ENCODE peak calls at places on chromosome 4, in six cellular contexts. K is Panc1; S is HFF-Myc; R is CD4-positive, alpha-beta memory T cell; G is PC-9; X is mammary epithelial cell. P is an unnamed sample.

GRCh38 chr4:82785248-82786003 is 13.2 kb downstream of the SCD5 start:
- DNase-seq in K (no peak), S (peak; percentile 74), R (no peak), G (peak; percentile 53), X (peak; percentile 91), P (no peak)

GRCh38 chr4:4249876-4250275 is 1.9 kb upstream of the TMEM128 start:
- DNase-seq in K (no peak), S (no peak), R (no peak), G (no peak), X (no peak), P (no peak)

GRCh38 chr4:16437836-16438235 is 211.6 kb upstream of the TAPT1 start:
- DNase-seq in K (no peak), S (no peak), R (no peak), G (no peak), X (no peak), P (no peak)

GRCh38 chr4:168674077-168674747 is 177.4 kb downstream of the PALLD start:
- DNase-seq in K (no peak), S (no peak), R (no peak), G (no peak), X (no peak), P (no peak)

GRCh38 chr4:10283761-10284160 is 167.2 kb upstream of the WDR1 start:
- DNase-seq in K (no peak), S (no peak), R (no peak), G (no peak), X (peak; percentile 95), P (no peak)

GRCh38 chr4:186037692-186038658 is 31.0 kb upstream of the TLR3 start:
- DNase-seq in K (peak; percentile 51), S (peak; percentile 39), R (peak; percentile 6), G (peak; percentile 40), X (peak; percentile 48), P (no peak)

GRCh38 chr4:3293410-3294391 is 880 bp downstream of the RGS12 start:
- DNase-seq in K (no peak), S (no peak), R (no peak), G (no peak), X (no peak), P (no peak)

GRCh38 chr4:10861036-10861435 is 176.5 kb upstream of the CLNK start:
- DNase-seq in K (no peak), S (no peak), R (no peak), G (no peak), X (no peak), P (no peak)

GRCh38 chr4:186789671-186790070 is 66.0 kb upstream of the FAT1 start:
- DNase-seq in K (no peak), S (no peak), R (no peak), G (no peak), X (no peak), P (no peak)

GRCh38 chr4:152626790-152627189 is 53.0 kb downstream of the TMEM154 start:
- DNase-seq in K (no peak), S (no peak), R (no peak), G (no peak), X (no peak), P (no peak)

GRCh38 chr4:3085948-3086670 is 11.6 kb downstream of the HTT start:
- DNase-seq in K (no peak), S (no peak), R (no peak), G (no peak), X (no peak), P (no peak)

GRCh38 chr4:39526283-39526682 is 956 bp downstream of the UGDH start:
- DNase-seq in K (no peak), S (no peak), R (no peak), G (no peak), X (no peak), P (no peak)

GRCh38 chr4:3225946-3226345 is 23.0 kb upstream of the MSANTD1 start:
- DNase-seq in K (no peak), S (no peak), R (no peak), G (no peak), X (no peak), P (no peak)

GRCh38 chr4:146633471-146633800 is 5.3 kb upstream of the POU4F2 start:
- DNase-seq in K (no peak), S (no peak), R (no peak), G (no peak), X (no peak), P (no peak)

GRCh38 chr4:95910749-95911148 is 70.9 kb downstream of the PDHA2 start:
- DNase-seq in K (no peak), S (no peak), R (no peak), G (no peak), X (no peak), P (no peak)

GRCh38 chr4:91963489-91963888 is 340.3 kb upstream of the GRID2 start:
- DNase-seq in K (no peak), S (no peak), R (no peak), G (no peak), X (peak; percentile 23), P (no peak)

GRCh38 chr4:139921551-139922184 is 232.3 kb downstream of the MAML3 start:
- DNase-seq in K (no peak), S (no peak), R (no peak), G (no peak), X (no peak), P (no peak)

GRCh38 chr4:94577136-94577535 is 125.4 kb downstream of the PDLIM5 start:
- DNase-seq in K (no peak), S (no peak), R (no peak), G (no peak), X (no peak), P (no peak)

GRCh38 chr4:110032603-110033002 is 119.9 kb downstream of the EGF start:
- DNase-seq in K (no peak), S (no peak), R (no peak), G (no peak), X (no peak), P (no peak)
- H3K4me3 ChIP-seq in K (no peak overlapping the region), S (no peak overlapping the region), R (no peak overlapping the region), G (no peak overlapping the region), X (no peak overlapping the region), P (no peak overlapping the region)

GRCh38 chr4:930827-931193 is 1.3 kb downstream of the GAK start:
- DNase-seq in K (no peak), S (no peak), R (no peak), G (no peak), X (no peak), P (no peak)
- H3K4me3 ChIP-seq in K (peak overlapping the region; percentile 90), S (peak overlapping the region; percentile 96), R (peak overlapping the region; percentile 94), G (peak overlapping the region; percentile 96), X (peak overlapping the region; percentile 98), P (no peak overlapping the region)

GRCh38 chr4:46387956-46388355 is 2.0 kb downstream of the GABRA2 start:
- DNase-seq in K (no peak), S (no peak), R (no peak), G (no peak), X (no peak), P (no peak)

GRCh38 chr4:46389301-46389761 is 597 bp downstream of the GABRA2 start:
- DNase-seq in K (no peak), S (no peak), R (no peak), G (no peak), X (peak; percentile 30), P (no peak)

GRCh38 chr4:46386570-46386969 is 3.4 kb downstream of the GABRA2 start:
- DNase-seq in K (no peak), S (no peak), R (no peak), G (no peak), X (no peak), P (no peak)

GRCh38 chr4:46390353-46391058 is 578 bp upstream of the GABRA2 start:
- DNase-seq in K (no peak), S (no peak), R (no peak), G (no peak), X (no peak), P (no peak)

DNA sequence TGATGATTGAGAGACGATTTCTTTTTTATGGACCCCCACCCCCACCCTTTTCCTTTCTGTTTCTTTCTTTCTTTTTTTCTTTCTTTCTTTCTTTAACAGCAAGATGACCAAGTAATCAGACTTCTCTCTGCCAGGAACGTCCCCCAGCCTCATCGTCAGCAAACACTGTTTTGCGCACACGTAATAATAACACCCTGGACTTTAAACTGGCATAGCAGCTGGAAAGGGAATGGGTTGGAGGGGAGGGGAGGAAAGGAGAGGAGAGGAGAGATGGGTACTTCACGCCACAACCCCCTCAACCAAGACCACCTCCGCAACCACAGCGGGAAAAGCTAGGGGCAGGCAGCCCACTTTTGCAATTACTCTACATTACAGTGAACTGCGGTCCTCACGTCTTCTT is 1.1 kb downstream of the GABRA2 start:
- DNase-seq in K (no peak), S (no peak), R (no peak), G (no peak), X (no peak), P (no peak)
- H3K4me3 ChIP-seq in K (no peak overlapping the region), S (no peak overlapping the region), R (no peak overlapping the region), G (no peak overlapping the region), X (no peak overlapping the region), P (no peak overlapping the region)

GRCh38 chr4:81135501-81135900 is 79.5 kb downstream of the PRKG2 start:
- DNase-seq in K (no peak), S (no peak), R (no peak), G (no peak), X (no peak), P (no peak)
- H3K4me3 ChIP-seq in K (no peak overlapping the region), S (no peak overlapping the region), R (no peak overlapping the region), G (no peak overlapping the region), X (no peak overlapping the region), P (no peak overlapping the region)

GRCh38 chr4:133152801-133153526 is 3.9 kb downstream of the PCDH10 start:
- DNase-seq in K (no peak), S (no peak), R (no peak), G (no peak), X (no peak), P (no peak)
- H3K4me3 ChIP-seq in K (no peak overlapping the region), S (no peak overlapping the region), R (no peak overlapping the region), G (no peak overlapping the region), X (no peak overlapping the region), P (peak overlapping the region; percentile 46)